ENCODE peak calls at places on chromosomes 12 and 14, in six cellular contexts. Y, X, P, J, U and T are unnamed samples.

GRCh38 chr12:46303039-46303666 is 34.3 kb upstream of the SLC38A1 start:
- DNase-seq in X (no peak), U (no peak), Y (peak; percentile 16), J (no peak), P (peak; percentile 15), T (no peak)

GRCh38 chr14:59123526-59123925 is 64.9 kb upstream of the DAAM1 start:
- DNase-seq in J (no peak), X (no peak), Y (no peak), U (no peak), P (peak; percentile 9), T (no peak)

GRCh38 chr12:24496755-24497154 is 452.1 kb downstream of the BCAT1 start:
- DNase-seq in P (no peak), J (no peak), U (no peak), Y (peak; percentile 19), X (peak; percentile 20), T (no peak)

GRCh38 chr14:71119075-71119474 is 211.8 kb downstream of the PCNX1 start:
- DNase-seq in J (no peak), X (no peak), U (no peak), Y (no peak), P (no peak), T (no peak)

GRCh38 chr14:86462193-86462592 is 932.2 kb downstream of the FLRT2 start:
- DNase-seq in U (no peak), X (peak; percentile 1), J (no peak), P (no peak), Y (no peak), T (no peak)

GRCh38 chr12:67414011-67414715 is 145.0 kb downstream of the CAND1 start:
- DNase-seq in P (no peak), J (no peak), Y (no peak), X (no peak), U (no peak), T (no peak)

GRCh38 chr12:110971189-110971920 is 51.0 kb upstream of the MYL2 start:
- DNase-seq in U (no peak), J (no peak), P (no peak), Y (no peak), X (no peak), T (no peak)

GRCh38 chr14:61213930-61214329 is 67.2 kb downstream of the TMEM30B start:
- DNase-seq in Y (no peak), P (no peak), U (no peak), X (no peak), J (no peak), T (no peak)

GRCh38 chr12:2054091-2055018 is 1.6 kb downstream of the CACNA1C start:
- DNase-seq in U (peak; percentile 76), Y (peak; percentile 56), X (no peak), P (peak; percentile 70), J (peak; percentile 17), T (peak; percentile 27)

GRCh38 chr14:33376510-33376909 is 437.8 kb downstream of the NPAS3 start:
- DNase-seq in X (no peak), U (no peak), Y (no peak), J (no peak), P (no peak), T (no peak)

GRCh38 chr12:51926718-51927117 is 19.4 kb downstream of the ACVRL1 start:
- DNase-seq in U (no peak), P (peak; percentile 40), X (no peak), Y (no peak), J (no peak), T (peak; percentile 17)

GRCh38 chr12:1050059-1050707 is 59.2 kb downstream of the ERC1 start:
- DNase-seq in P (peak; percentile 51), J (no peak), U (no peak), X (no peak), Y (no peak), T (no peak)

GRCh38 chr14:93332032-93332852 is 594 bp downstream of the BTBD7 start:
- DNase-seq in P (peak; percentile 40), X (peak; percentile 36), J (peak; percentile 50), U (peak; percentile 78), Y (peak; percentile 47), T (peak; percentile 39)

GRCh38 chr14:87052646-87053225 is 940.2 kb downstream of the GALC start:
- DNase-seq in Y (no peak), P (no peak), J (no peak), U (no peak), X (no peak), T (no peak)

GRCh38 chr12:62847709-62848108 is 87.2 kb downstream of the PPM1H start:
- DNase-seq in P (no peak), X (no peak), U (no peak), Y (no peak), J (no peak), T (no peak)

GRCh38 chr12:131137009-131137835 is 183.5 kb downstream of the ADGRD1 start:
- DNase-seq in Y (no peak), J (no peak), P (no peak), X (no peak), U (peak; percentile 55), T (no peak)

GRCh38 chr14:58491593-58491992 is 64.1 kb downstream of the KIAA0586 start:
- DNase-seq in X (peak; percentile 5), J (no peak), Y (peak; percentile 29), P (no peak), U (no peak), T (no peak)

GRCh38 chr14:100879782-100880181 is 23.7 kb downstream of the RTL1 start:
- DNase-seq in P (no peak), X (no peak), Y (no peak), J (no peak), U (no peak), T (no peak)

GRCh38 chr14:94581127-94581999 is at the start of gene SERPINA5:
- DNase-seq in P (no peak), Y (peak; percentile 65), U (no peak), X (peak; percentile 36), J (no peak), T (no peak)

GRCh38 chr14:77882631-77883030 is 82.7 kb downstream of the ADCK1 start:
- DNase-seq in U (no peak), J (no peak), P (no peak), Y (peak; percentile 71), X (peak; percentile 22), T (no peak)

GRCh38 chr14:75837151-75837787 is 144.5 kb downstream of the TGFB3 start:
- DNase-seq in P (no peak), J (no peak), Y (no peak), X (peak; percentile 45), U (no peak), T (no peak)

GRCh38 chr14:64501326-64502171 is 2.1 kb downstream of the ZBTB25 start:
- DNase-seq in U (peak; percentile 92), X (peak; percentile 44), P (peak; percentile 56), J (no peak), Y (peak; percentile 35), T (no peak)

GRCh38 chr12:120599672-120600537 is 18.7 kb upstream of the POP5 start:
- DNase-seq in P (no peak), X (no peak), U (no peak), J (no peak), Y (no peak), T (no peak)

GRCh38 chr12:27226319-27226984 is 17.6 kb upstream of the STK38L start:
- DNase-seq in Y (no peak), J (no peak), X (no peak), U (no peak), P (no peak), T (no peak)

GRCh38 chr12:109910254-109910968 is 10.3 kb downstream of the TCHP start:
- DNase-seq in Y (no peak), J (no peak), X (no peak), P (no peak), U (no peak), T (no peak)

GRCh38 chr12:131687346-131688125 is 23.4 kb upstream of the SFSWAP start:
- DNase-seq in U (no peak), P (no peak), X (no peak), Y (no peak), J (no peak), T (no peak)

GRCh38 chr14:70845601-70846000 is 36.3 kb upstream of the MAP3K9 start:
- DNase-seq in Y (no peak), J (no peak), P (no peak), U (no peak), X (no peak), T (no peak)

GRCh38 chr12:82765971-82766705 is 79.4 kb downstream of the TMTC2 start:
- DNase-seq in X (no peak), J (no peak), U (no peak), Y (no peak), P (no peak), T (no peak)

GRCh38 chr12:52044284-52044983 is 6.8 kb upstream of the NR4A1 start:
- DNase-seq in X (peak; percentile 81), P (peak; percentile 79), Y (peak; percentile 84), U (peak; percentile 97), J (no peak), T (no peak)

GRCh38 chr14:59507063-59507751 is 22.9 kb downstream of the JKAMP start:
- DNase-seq in X (no peak), P (peak; percentile 80), J (peak; percentile 69), U (no peak), Y (peak; percentile 58), T (peak; percentile 80)

GRCh38 chr14:52275372-52275771 is 7.9 kb downstream of the PTGDR start:
- DNase-seq in P (no peak), U (no peak), Y (no peak), X (no peak), J (no peak), T (no peak)

GRCh38 chr12:11941601-11942360 is 129.0 kb upstream of the BCL2L14 start:
- DNase-seq in P (no peak), X (peak; percentile 56), Y (peak; percentile 38), U (no peak), J (no peak), T (no peak)

GRCh38 chr14:65356327-65356836 is 56.1 kb upstream of the FUT8 start:
- DNase-seq in J (no peak), Y (peak; percentile 63), U (no peak), P (no peak), X (peak; percentile 80), T (no peak)

GRCh38 chr14:102215522-102216250 is 76.0 kb downstream of the WDR20 start:
- DNase-seq in P (no peak), Y (no peak), J (no peak), X (no peak), U (no peak), T (peak; percentile 83)

GRCh38 chr14:31286456-31287293 is 79.1 kb upstream of the HECTD1 start:
- DNase-seq in X (no peak), Y (no peak), U (no peak), J (no peak), P (peak; percentile 14), T (no peak)

GRCh38 chr14:68011629-68012028 is 192.1 kb downstream of the RAD51B start:
- DNase-seq in J (no peak), X (peak; percentile 19), Y (no peak), P (no peak), U (no peak), T (no peak)

GRCh38 chr12:32947203-32947795 is 50.7 kb upstream of the PKP2 start:
- DNase-seq in U (no peak), Y (no peak), J (peak; percentile 95), X (no peak), P (peak; percentile 16), T (peak; percentile 59)

GRCh38 chr12:55068416-55069010 is 48.7 kb downstream of the NEUROD4 start:
- DNase-seq in U (no peak), J (peak; percentile 67), P (peak; percentile 40), X (peak; percentile 17), Y (peak; percentile 51), T (peak; percentile 74)

GRCh38 chr12:127179199-127179598 is 1087.8 kb upstream of the TMEM132C start:
- DNase-seq in U (no peak), Y (no peak), J (no peak), P (no peak), X (peak; percentile 32), T (no peak)